ENCODE peak calls at places on chromosomes 12 and 14, in nine cellular contexts. C is WERI-Rb-1; P is left cardiac atrium; F is K562; I is tibial artery; S is fibroblast of pulmonary artery; N is activated CD8-positive, alpha-beta memory T cell treated with anti-CD3 and anti-CD28 coated beads for 1 hour; A is left colon; G is C1 segment of cervical spinal cord. M is an unnamed sample.

GRCh38 chr14:62289471-62289870 is 527.3 kb downstream of the SNAPC1 start:
- DNase-seq in I (no peak), G (no peak), S (no peak), C (no peak), P (no peak), A (no peak), N (no peak), F (no peak), M (no peak)

GRCh38 chr12:75986001-75986739 is 45.4 kb downstream of the PHLDA1 start:
- DNase-seq in N (no peak), P (no peak), S (no peak), G (no peak), I (no peak), F (no peak), A (no peak), C (no peak), M (no peak)

GRCh38 chr14:68705741-68706283 is 87.1 kb downstream of the ZFP36L1 start:
- DNase-seq in I (no peak), S (no peak), N (no peak), P (no peak), F (peak; percentile 31), A (peak; percentile 87), G (no peak), C (no peak), M (no peak)

GRCh38 chr14:62759796-62760195 is 285.5 kb downstream of the KCNH5 start:
- DNase-seq in I (no peak), C (no peak), A (no peak), F (no peak), G (no peak), N (no peak), S (no peak), P (no peak), M (peak; percentile 14)

GRCh38 chr14:67908061-67908767 is 88.6 kb downstream of the RAD51B start:
- DNase-seq in C (no peak), P (no peak), A (no peak), F (no peak), I (no peak), G (no peak), N (no peak), S (peak; percentile 22), M (no peak)

GRCh38 chr14:100340454-100340813 is 17.3 kb downstream of the SLC25A47 start:
- DNase-seq in G (no peak), C (no peak), F (no peak), N (no peak), P (no peak), S (no peak), A (no peak), I (no peak), M (no peak)

GRCh38 chr14:20485900-20486299 is 16.7 kb downstream of the PNP start:
- DNase-seq in N (no peak), A (no peak), S (no peak), P (no peak), F (no peak), G (no peak), C (no peak), I (no peak), M (peak; percentile 14)

GRCh38 chr14:46405095-46405494 is 246.5 kb downstream of the RPL10L start:
- DNase-seq in G (no peak), C (peak; percentile 60), I (no peak), A (no peak), P (no peak), N (no peak), F (no peak), S (no peak), M (no peak)

GRCh38 chr12:121590476-121591143 is 9.8 kb upstream of the KDM2B start:
- DNase-seq in N (peak; percentile 24), G (no peak), I (no peak), A (no peak), S (peak; percentile 24), C (no peak), P (no peak), F (no peak), M (no peak)

GRCh38 chr12:31620311-31620710 is 29.4 kb upstream of the DENND5B start:
- DNase-seq in C (no peak), A (no peak), F (no peak), S (no peak), N (no peak), G (no peak), P (no peak), I (no peak), M (no peak)

GRCh38 chr12:33555128-33555527 is 115.5 kb upstream of the SYT10 start:
- DNase-seq in G (no peak), C (no peak), F (no peak), S (no peak), A (no peak), N (no peak), P (no peak), I (no peak), M (no peak)

GRCh38 chr14:77085538-77085937 is 12.5 kb upstream of the CIPC start:
- DNase-seq in F (no peak), C (no peak), S (no peak), A (no peak), G (no peak), N (no peak), P (no peak), I (no peak), M (no peak)

GRCh38 chr14:92846162-92846897 is 52.2 kb downstream of the GOLGA5 start:
- DNase-seq in S (peak; percentile 82), F (no peak), P (no peak), I (no peak), A (no peak), G (no peak), N (no peak), C (no peak), M (no peak)

GRCh38 chr12:130873825-130874224 is 2.0 kb downstream of the RAN start:
- DNase-seq in S (no peak), F (no peak), P (no peak), G (no peak), I (no peak), C (no peak), A (no peak), N (no peak), M (no peak)

GRCh38 chr12:116662612-116663144 is 75.2 kb downstream of the SPRING1 start:
- DNase-seq in F (no peak), S (no peak), N (no peak), P (no peak), I (no peak), A (peak; percentile 51), G (no peak), C (peak; percentile 78), M (no peak)

GRCh38 chr12:121773011-121773777 is 20.3 kb downstream of the RHOF start:
- DNase-seq in G (peak; percentile 15), C (peak; percentile 81), A (peak; percentile 81), P (peak; percentile 66), N (no peak), S (peak; percentile 75), I (peak; percentile 77), F (peak; percentile 86), M (peak; percentile 88)

GRCh38 chr12:32115404-32116104 is 8.9 kb downstream of the BICD1 start:
- DNase-seq in N (no peak), I (peak; percentile 97), S (peak; percentile 99), F (no peak), P (peak; percentile 91), G (no peak), A (peak; percentile 41), C (no peak), M (no peak)

GRCh38 chr12:14443531-14443930 is 78.0 kb downstream of the ATF7IP start:
- DNase-seq in A (no peak), N (no peak), S (peak; percentile 53), G (no peak), F (no peak), C (no peak), P (no peak), I (no peak), M (no peak)

GRCh38 chr12:64323476-64324225 is 66.9 kb downstream of the C12orf56 start:
- DNase-seq in C (no peak), F (no peak), P (no peak), N (no peak), A (no peak), G (no peak), S (no peak), I (no peak), M (no peak)

GRCh38 chr14:38047518-38047917 is 160.2 kb upstream of the SSTR1 start:
- DNase-seq in C (no peak), A (no peak), S (no peak), N (no peak), P (no peak), G (no peak), I (no peak), F (no peak), M (no peak)

GRCh38 chr12:12008232-12008850 is 62.4 kb upstream of the BCL2L14 start:
- DNase-seq in N (no peak), P (no peak), F (no peak), I (no peak), A (no peak), G (no peak), S (no peak), C (no peak), M (peak; percentile 52)

GRCh38 chr12:3842517-3842916 is 30.7 kb downstream of the PARP11 start:
- DNase-seq in N (no peak), P (no peak), C (no peak), I (no peak), S (no peak), A (no peak), F (no peak), G (no peak), M (no peak)

GRCh38 chr12:4809449-4810218 is 89.4 kb downstream of the GALNT8 start:
- DNase-seq in A (peak; percentile 12), S (no peak), N (no peak), F (no peak), C (no peak), I (no peak), P (peak; percentile 24), G (no peak), M (peak; percentile 50)

GRCh38 chr12:75404231-75404630 is 13.3 kb downstream of the GLIPR1L2 start:
- DNase-seq in C (no peak), A (no peak), N (no peak), P (no peak), G (no peak), S (no peak), I (no peak), F (no peak), M (no peak)

GRCh38 chr12:46400406-46400805 is 27.8 kb upstream of the SLC38A2 start:
- DNase-seq in F (no peak), S (no peak), A (no peak), G (no peak), C (no peak), I (no peak), N (no peak), P (no peak), M (no peak)